ENCODE peak calls at places on chromosomes 11 and 22, in seven cellular contexts. One of them, this sample, is unnamed.
A peak's percentile ranks its signal among the peaks of the same experiment; 100 is the strongest.

GRCh38 chr11:8793114-8793777 is 110.7 kb downstream of the RPL27A start:
- DNase-seq in retinal pigment epithelial cell: no peak
- DNase-seq in HCEC 1CT: no peak
- DNase-seq in GM04504: no peak
- DNase-seq in hypothalamus: no peak
- DNase-seq in choroid plexus epithelial cell: no peak
- DNase-seq in T-helper 1 cell: no peak
- DNase-seq in this sample: no peak

GRCh38 chr11:46345131-46345597 is 2.1 kb upstream of the DGKZ start:
- DNase-seq in GM04504: no peak
- DNase-seq in HCEC 1CT: no peak
- DNase-seq in T-helper 1 cell: no peak
- DNase-seq in hypothalamus: no peak
- DNase-seq in choroid plexus epithelial cell: no peak
- DNase-seq in retinal pigment epithelial cell: no peak
- DNase-seq in this sample: no peak

GRCh38 chr11:70384486-70385152 is 13.7 kb upstream of the CTTN start:
- DNase-seq in hypothalamus: no peak
- DNase-seq in HCEC 1CT: no peak
- DNase-seq in GM04504: no peak
- DNase-seq in choroid plexus epithelial cell: no peak
- DNase-seq in retinal pigment epithelial cell: no peak
- DNase-seq in T-helper 1 cell: no peak
- DNase-seq in this sample: no peak

GRCh38 chr11:9263840-9264380 is 1.2 kb downstream of the DENND5A start:
- DNase-seq in retinal pigment epithelial cell: no peak
- DNase-seq in T-helper 1 cell: no peak
- DNase-seq in GM04504: peak; percentile 29
- DNase-seq in hypothalamus: no peak
- DNase-seq in HCEC 1CT: no peak
- DNase-seq in choroid plexus epithelial cell: peak; percentile 30
- DNase-seq in this sample: peak; percentile 39

GRCh38 chr11:103920449-103920848 is 116.0 kb upstream of the DDI1 start:
- DNase-seq in choroid plexus epithelial cell: peak; percentile 64
- DNase-seq in retinal pigment epithelial cell: no peak
- DNase-seq in GM04504: no peak
- DNase-seq in HCEC 1CT: no peak
- DNase-seq in T-helper 1 cell: no peak
- DNase-seq in hypothalamus: no peak
- DNase-seq in this sample: no peak

GRCh38 chr11:65298131-65298535 is 16.5 kb upstream of the CDC42EP2 start:
- DNase-seq in retinal pigment epithelial cell: no peak
- DNase-seq in HCEC 1CT: peak; percentile 76
- DNase-seq in choroid plexus epithelial cell: peak; percentile 77
- DNase-seq in T-helper 1 cell: no peak
- DNase-seq in hypothalamus: peak; percentile 42
- DNase-seq in GM04504: no peak
- DNase-seq in this sample: peak; percentile 86

GRCh38 chr11:2951235-2952110 is 22.3 kb upstream of the PHLDA2 start:
- DNase-seq in hypothalamus: no peak
- DNase-seq in GM04504: no peak
- DNase-seq in HCEC 1CT: peak; percentile 67
- DNase-seq in retinal pigment epithelial cell: no peak
- DNase-seq in choroid plexus epithelial cell: peak; percentile 71
- DNase-seq in T-helper 1 cell: no peak
- DNase-seq in this sample: peak; percentile 84

GRCh38 chr11:90639687-90640086 is 416.8 kb upstream of the CHORDC1 start:
- DNase-seq in T-helper 1 cell: no peak
- DNase-seq in retinal pigment epithelial cell: no peak
- DNase-seq in GM04504: no peak
- DNase-seq in choroid plexus epithelial cell: peak; percentile 60
- DNase-seq in hypothalamus: no peak
- DNase-seq in HCEC 1CT: no peak
- DNase-seq in this sample: no peak

GRCh38 chr11:108576523-108576922 is 17.0 kb downstream of the EXPH5 start:
- DNase-seq in choroid plexus epithelial cell: no peak
- DNase-seq in HCEC 1CT: no peak
- DNase-seq in GM04504: no peak
- DNase-seq in retinal pigment epithelial cell: no peak
- DNase-seq in hypothalamus: no peak
- DNase-seq in T-helper 1 cell: no peak
- DNase-seq in this sample: no peak

GRCh38 chr22:42283288-42284229 is 13.1 kb upstream of the TCF20 start:
- DNase-seq in retinal pigment epithelial cell: no peak
- DNase-seq in choroid plexus epithelial cell: no peak
- DNase-seq in GM04504: no peak
- DNase-seq in hypothalamus: no peak
- DNase-seq in HCEC 1CT: no peak
- DNase-seq in T-helper 1 cell: no peak
- DNase-seq in this sample: no peak

GRCh38 chr11:587978-588380 is 11.7 kb downstream of the PHRF1 start:
- DNase-seq in T-helper 1 cell: peak; percentile 58
- DNase-seq in hypothalamus: no peak
- DNase-seq in retinal pigment epithelial cell: peak; percentile 90
- DNase-seq in choroid plexus epithelial cell: peak; percentile 93
- DNase-seq in GM04504: no peak
- DNase-seq in HCEC 1CT: peak; percentile 77
- DNase-seq in this sample: peak; percentile 76

GRCh38 chr11:125464266-125464662 is 31.8 kb downstream of the FEZ1 start:
- DNase-seq in GM04504: no peak
- DNase-seq in retinal pigment epithelial cell: no peak
- DNase-seq in hypothalamus: no peak
- DNase-seq in T-helper 1 cell: no peak
- DNase-seq in choroid plexus epithelial cell: peak; percentile 32
- DNase-seq in HCEC 1CT: no peak
- DNase-seq in this sample: no peak

GRCh38 chr11:115226556-115226955 is 277.7 kb downstream of the CADM1 start:
- DNase-seq in choroid plexus epithelial cell: peak; percentile 93
- DNase-seq in GM04504: peak; percentile 3
- DNase-seq in T-helper 1 cell: no peak
- DNase-seq in HCEC 1CT: peak; percentile 30
- DNase-seq in retinal pigment epithelial cell: no peak
- DNase-seq in hypothalamus: no peak
- DNase-seq in this sample: peak; percentile 88

GRCh38 chr22:30219668-30220278 is 26.8 kb downstream of the LIF start:
- DNase-seq in T-helper 1 cell: no peak
- DNase-seq in hypothalamus: no peak
- DNase-seq in HCEC 1CT: no peak
- DNase-seq in choroid plexus epithelial cell: no peak
- DNase-seq in retinal pigment epithelial cell: no peak
- DNase-seq in GM04504: no peak
- DNase-seq in this sample: no peak

GRCh38 chr11:29634744-29635143 is 382.1 kb downstream of the KCNA4 start:
- DNase-seq in T-helper 1 cell: no peak
- DNase-seq in hypothalamus: no peak
- DNase-seq in choroid plexus epithelial cell: no peak
- DNase-seq in HCEC 1CT: no peak
- DNase-seq in retinal pigment epithelial cell: no peak
- DNase-seq in GM04504: no peak
- DNase-seq in this sample: peak; percentile 25

GRCh38 chr22:27476729-27477128 is 324.8 kb downstream of the MN1 start:
- DNase-seq in GM04504: peak; percentile 44
- DNase-seq in HCEC 1CT: peak; percentile 47
- DNase-seq in T-helper 1 cell: no peak
- DNase-seq in choroid plexus epithelial cell: peak; percentile 46
- DNase-seq in hypothalamus: no peak
- DNase-seq in retinal pigment epithelial cell: peak; percentile 59
- DNase-seq in this sample: peak; percentile 83

GRCh38 chr11:11407738-11408084 is 54.7 kb upstream of the CSNK2A3 start:
- DNase-seq in choroid plexus epithelial cell: no peak
- DNase-seq in hypothalamus: no peak
- DNase-seq in GM04504: no peak
- DNase-seq in retinal pigment epithelial cell: no peak
- DNase-seq in T-helper 1 cell: no peak
- DNase-seq in HCEC 1CT: no peak
- DNase-seq in this sample: no peak

GRCh38 chr11:131767421-131767820 is 397.0 kb downstream of the NTM start:
- DNase-seq in retinal pigment epithelial cell: no peak
- DNase-seq in GM04504: no peak
- DNase-seq in HCEC 1CT: peak; percentile 75
- DNase-seq in choroid plexus epithelial cell: peak; percentile 44
- DNase-seq in hypothalamus: no peak
- DNase-seq in T-helper 1 cell: no peak
- DNase-seq in this sample: peak; percentile 33

GRCh38 chr22:49251371-49251770 is 576.3 kb downstream of the BRD1 start:
- DNase-seq in hypothalamus: no peak
- DNase-seq in T-helper 1 cell: no peak
- DNase-seq in GM04504: no peak
- DNase-seq in retinal pigment epithelial cell: no peak
- DNase-seq in HCEC 1CT: no peak
- DNase-seq in choroid plexus epithelial cell: no peak
- DNase-seq in this sample: no peak

GRCh38 chr11:93842461-93842860 is 8.0 kb downstream of the VSTM5 start:
- DNase-seq in choroid plexus epithelial cell: peak; percentile 38
- DNase-seq in retinal pigment epithelial cell: peak; percentile 45
- DNase-seq in T-helper 1 cell: no peak
- DNase-seq in hypothalamus: no peak
- DNase-seq in HCEC 1CT: peak; percentile 45
- DNase-seq in GM04504: no peak
- DNase-seq in this sample: peak; percentile 41

GRCh38 chr11:1346669-1347390 is 37.4 kb upstream of the TOLLIP start:
- DNase-seq in GM04504: no peak
- DNase-seq in hypothalamus: no peak
- DNase-seq in retinal pigment epithelial cell: no peak
- DNase-seq in HCEC 1CT: no peak
- DNase-seq in T-helper 1 cell: no peak
- DNase-seq in choroid plexus epithelial cell: no peak
- DNase-seq in this sample: no peak

GRCh38 chr22:45860201-45860600 is 116.8 kb downstream of the WNT7B start:
- DNase-seq in hypothalamus: no peak
- DNase-seq in T-helper 1 cell: no peak
- DNase-seq in HCEC 1CT: no peak
- DNase-seq in retinal pigment epithelial cell: no peak
- DNase-seq in choroid plexus epithelial cell: no peak
- DNase-seq in GM04504: no peak
- DNase-seq in this sample: no peak

GRCh38 chr11:17673951-17674350 is 45.4 kb upstream of the MYOD1 start:
- DNase-seq in T-helper 1 cell: no peak
- DNase-seq in GM04504: no peak
- DNase-seq in choroid plexus epithelial cell: no peak
- DNase-seq in HCEC 1CT: no peak
- DNase-seq in hypothalamus: no peak
- DNase-seq in retinal pigment epithelial cell: no peak
- DNase-seq in this sample: peak; percentile 77

GRCh38 chr22:23077627-23078461 is 7.5 kb downstream of the GNAZ start:
- DNase-seq in HCEC 1CT: no peak
- DNase-seq in retinal pigment epithelial cell: no peak
- DNase-seq in T-helper 1 cell: no peak
- DNase-seq in hypothalamus: no peak
- DNase-seq in GM04504: no peak
- DNase-seq in choroid plexus epithelial cell: no peak
- DNase-seq in this sample: no peak

GRCh38 chr22:22787151-22787550 is 100.5 kb upstream of the IGLL5 start:
- DNase-seq in GM04504: no peak
- DNase-seq in choroid plexus epithelial cell: no peak
- DNase-seq in T-helper 1 cell: no peak
- DNase-seq in retinal pigment epithelial cell: no peak
- DNase-seq in hypothalamus: no peak
- DNase-seq in HCEC 1CT: no peak
- DNase-seq in this sample: no peak

GRCh38 chr22:26885441-26886261 is 228.3 kb downstream of the MIAT start:
- DNase-seq in choroid plexus epithelial cell: no peak
- DNase-seq in retinal pigment epithelial cell: no peak
- DNase-seq in hypothalamus: no peak
- DNase-seq in GM04504: no peak
- DNase-seq in T-helper 1 cell: no peak
- DNase-seq in HCEC 1CT: no peak
- DNase-seq in this sample: peak; percentile 55

GRCh38 chr22:22239311-22239939 is 5.2 kb upstream of the VPREB1 start:
- DNase-seq in retinal pigment epithelial cell: no peak
- DNase-seq in HCEC 1CT: no peak
- DNase-seq in GM04504: no peak
- DNase-seq in hypothalamus: no peak
- DNase-seq in T-helper 1 cell: no peak
- DNase-seq in choroid plexus epithelial cell: no peak
- DNase-seq in this sample: no peak

GRCh38 chr11:134939905-134940304 is 527.9 kb upstream of the B3GAT1 start:
- DNase-seq in hypothalamus: no peak
- DNase-seq in HCEC 1CT: no peak
- DNase-seq in T-helper 1 cell: no peak
- DNase-seq in GM04504: no peak
- DNase-seq in retinal pigment epithelial cell: no peak
- DNase-seq in choroid plexus epithelial cell: peak; percentile 56
- DNase-seq in this sample: no peak

GRCh38 chr11:108025387-108026080 is 16.8 kb downstream of the CUL5 start:
- DNase-seq in HCEC 1CT: no peak
- DNase-seq in T-helper 1 cell: no peak
- DNase-seq in choroid plexus epithelial cell: peak; percentile 35
- DNase-seq in GM04504: no peak
- DNase-seq in retinal pigment epithelial cell: no peak
- DNase-seq in hypothalamus: no peak
- DNase-seq in this sample: no peak

GRCh38 chr11:10930224-10930960 is 72.5 kb upstream of the ZBED5 start:
- DNase-seq in GM04504: no peak
- DNase-seq in retinal pigment epithelial cell: no peak
- DNase-seq in hypothalamus: no peak
- DNase-seq in T-helper 1 cell: no peak
- DNase-seq in choroid plexus epithelial cell: peak; percentile 33
- DNase-seq in HCEC 1CT: peak; percentile 25
- DNase-seq in this sample: peak; percentile 43

GRCh38 chr22:30290679-30291333 is 1.5 kb upstream of the CASTOR1 start:
- DNase-seq in retinal pigment epithelial cell: no peak
- DNase-seq in choroid plexus epithelial cell: peak; percentile 86
- DNase-seq in GM04504: no peak
- DNase-seq in HCEC 1CT: peak; percentile 38
- DNase-seq in T-helper 1 cell: no peak
- DNase-seq in hypothalamus: peak; percentile 68
- DNase-seq in this sample: peak; percentile 97

GRCh38 chr11:2691991-2692841 is 7.6 kb downstream of the KCNQ1OT1 start:
- DNase-seq in GM04504: no peak
- DNase-seq in choroid plexus epithelial cell: peak; percentile 13
- DNase-seq in HCEC 1CT: no peak
- DNase-seq in hypothalamus: no peak
- DNase-seq in retinal pigment epithelial cell: no peak
- DNase-seq in T-helper 1 cell: peak; percentile 5
- DNase-seq in this sample: no peak

GRCh38 chr11:48129697-48130395 is 86.8 kb upstream of the OR4B1 start:
- DNase-seq in HCEC 1CT: no peak
- DNase-seq in choroid plexus epithelial cell: peak; percentile 53
- DNase-seq in hypothalamus: no peak
- DNase-seq in GM04504: no peak
- DNase-seq in retinal pigment epithelial cell: no peak
- DNase-seq in T-helper 1 cell: no peak
- DNase-seq in this sample: no peak

GRCh38 chr11:94433049-94433448 is 31.8 kb upstream of the GPR83 start:
- DNase-seq in retinal pigment epithelial cell: no peak
- DNase-seq in HCEC 1CT: no peak
- DNase-seq in GM04504: no peak
- DNase-seq in T-helper 1 cell: no peak
- DNase-seq in hypothalamus: no peak
- DNase-seq in choroid plexus epithelial cell: no peak
- DNase-seq in this sample: no peak

GRCh38 chr11:68903288-68903630 is 373 bp downstream of the MRPL21 start:
- DNase-seq in choroid plexus epithelial cell: no peak
- DNase-seq in HCEC 1CT: peak; percentile 1
- DNase-seq in retinal pigment epithelial cell: no peak
- DNase-seq in GM04504: no peak
- DNase-seq in hypothalamus: no peak
- DNase-seq in T-helper 1 cell: no peak
- DNase-seq in this sample: no peak

This sample was measured in LHCN-M2.